ENCODE peak calls at places on chromosomes 13 and 19, in eight cellular contexts. G is foreskin keratinocyte, Q is upper lobe of left lung, O is BE2C, W is suprapubic skin, I is upper lobe of right lung, Y is NB4, R is AG09309. V is an unnamed sample.

GRCh38 chr13:101649490-101650126 is 197.1 kb downstream of the ITGBL1 start:
- DNase-seq in G (peak), Q (no peak), O (no peak), W (no peak), I (no peak), Y (peak), R (no peak), V (no peak)

GRCh38 chr13:89750371-89750770 is 1597.1 kb upstream of the MIR17HG start:
- DNase-seq in G (no peak), Q (no peak), O (no peak), W (no peak), I (no peak), Y (no peak), R (no peak), V (no peak)

GRCh38 chr19:3178377-3178972 is at the start of gene S1PR4:
- DNase-seq in G (no peak), Q (peak), O (no peak), W (no peak), I (peak), Y (peak), R (no peak), V (peak)

GRCh38 chr13:97539651-97540230 is 105.8 kb downstream of the RAP2A start:
- DNase-seq in G (peak), Q (no peak), O (no peak), W (no peak), I (no peak), Y (no peak), R (no peak), V (no peak)

GRCh38 chr13:105035092-105035491 is 1500.4 kb downstream of the EFNB2 start:
- DNase-seq in G (no peak), Q (no peak), O (no peak), W (no peak), I (no peak), Y (no peak), R (no peak), V (no peak)

GRCh38 chr19:10289836-10290438 is at the start of gene ICAM5:
- DNase-seq in G (no peak), Q (no peak), O (no peak), W (no peak), I (no peak), Y (peak), R (no peak), V (no peak)

GRCh38 chr13:40648040-40648439 is 18.4 kb downstream of the FOXO1 start:
- DNase-seq in G (no peak), Q (no peak), O (no peak), W (no peak), I (no peak), Y (no peak), R (no peak), V (no peak)

GRCh38 chr19:3842948-3843347 is 25.9 kb downstream of the ZFR2 start:
- DNase-seq in G (no peak), Q (no peak), O (no peak), W (no peak), I (no peak), Y (no peak), R (no peak), V (no peak)

GRCh38 chr13:66353664-66354063 is 876.5 kb downstream of the PCDH9 start:
- DNase-seq in G (no peak), Q (no peak), O (no peak), W (no peak), I (no peak), Y (no peak), R (no peak), V (no peak)

GRCh38 chr19:31562916-31563626 is 213.8 kb upstream of the TSHZ3 start:
- DNase-seq in G (no peak), Q (no peak), O (no peak), W (no peak), I (no peak), Y (no peak), R (no peak), V (no peak)

GRCh38 chr13:73334459-73334858 is 275.7 kb downstream of the KLF5 start:
- DNase-seq in G (peak), Q (no peak), O (no peak), W (no peak), I (no peak), Y (no peak), R (peak), V (no peak)

GRCh38 chr19:35556025-35556590 is 7.3 kb downstream of the ATP4A start:
- DNase-seq in G (no peak), Q (no peak), O (no peak), W (no peak), I (no peak), Y (no peak), R (no peak), V (no peak)

GRCh38 chr13:49620170-49620621 is 8.1 kb upstream of the ARL11 start:
- DNase-seq in G (no peak), Q (no peak), O (no peak), W (no peak), I (no peak), Y (peak), R (no peak), V (no peak)

GRCh38 chr13:27308941-27309340 is 38.3 kb downstream of the RASL11A start:
- DNase-seq in G (no peak), Q (no peak), O (no peak), W (no peak), I (no peak), Y (no peak), R (no peak), V (no peak)

GRCh38 chr13:26759156-26759906 is 1.3 kb downstream of the GPR12 start:
- DNase-seq in G (no peak), Q (no peak), O (no peak), W (no peak), I (no peak), Y (no peak), R (no peak), V (no peak)

GRCh38 chr13:50991624-50992610 is 82.3 kb downstream of the RNASEH2B start:
- DNase-seq in G (no peak), Q (no peak), O (no peak), W (no peak), I (no peak), Y (peak), R (no peak), V (no peak)

GRCh38 chr13:89784161-89784809 is 1563.2 kb upstream of the MIR17HG start:
- DNase-seq in G (no peak), Q (no peak), O (no peak), W (no peak), I (no peak), Y (no peak), R (no peak), V (no peak)

GRCh38 chr13:30456290-30456689 is 9.4 kb downstream of the HMGB1 start:
- DNase-seq in G (no peak), Q (no peak), O (no peak), W (no peak), I (no peak), Y (no peak), R (no peak), V (no peak)

GRCh38 chr19:19543640-19544039 is 5.6 kb downstream of the CILP2 start:
- DNase-seq in G (no peak), Q (no peak), O (no peak), W (no peak), I (no peak), Y (no peak), R (no peak), V (no peak)

GRCh38 chr19:51808333-51808986 is 13.5 kb downstream of the FPR3 start:
- DNase-seq in G (no peak), Q (no peak), O (no peak), W (no peak), I (no peak), Y (no peak), R (peak), V (no peak)

GRCh38 chr19:44637390-44637764 is 6.3 kb upstream of the PVR start:
- DNase-seq in G (no peak), Q (no peak), O (no peak), W (no peak), I (no peak), Y (no peak), R (no peak), V (no peak)

GRCh38 chr19:41225238-41226052 is 6.4 kb downstream of the AXL start:
- DNase-seq in G (peak), Q (peak), O (no peak), W (peak), I (no peak), Y (peak), R (peak), V (no peak)

GRCh38 chr19:16372065-16372915 is 47.7 kb downstream of the KLF2 start:
- DNase-seq in G (no peak), Q (no peak), O (no peak), W (no peak), I (no peak), Y (no peak), R (no peak), V (no peak)

GRCh38 chr19:42455621-42456081 is 12.9 kb upstream of the CXCL17 start:
- DNase-seq in G (peak), Q (no peak), O (no peak), W (no peak), I (no peak), Y (no peak), R (no peak), V (no peak)

GRCh38 chr13:26062853-26063444 is 11.1 kb upstream of the SHISA2 start:
- DNase-seq in G (peak), Q (no peak), O (peak), W (no peak), I (no peak), Y (peak), R (peak), V (no peak)

GRCh38 chr13:107296804-107297203 is 728.9 kb upstream of the ARGLU1 start:
- DNase-seq in G (peak), Q (no peak), O (no peak), W (no peak), I (no peak), Y (no peak), R (no peak), V (no peak)

GRCh38 chr19:53365899-53366493 is 491 bp downstream of the ZNF525 start:
- DNase-seq in G (no peak), Q (peak), O (peak), W (no peak), I (no peak), Y (peak), R (no peak), V (no peak)

GRCh38 chr19:10270180-10270615 is 722 bp upstream of the ICAM1 start:
- DNase-seq in G (no peak), Q (peak), O (no peak), W (peak), I (peak), Y (peak), R (no peak), V (peak)

GRCh38 chr13:33125821-33126570 is 109.8 kb downstream of the KL start:
- DNase-seq in G (peak), Q (peak), O (peak), W (peak), I (no peak), Y (no peak), R (peak), V (no peak)

GRCh38 chr19:44644391-44645016 is 794 bp downstream of the PVR start:
- DNase-seq in G (peak), Q (peak), O (peak), W (no peak), I (peak), Y (peak), R (no peak), V (no peak)

GRCh38 chr19:4352701-4353121 is 9.3 kb downstream of the MPND start:
- DNase-seq in G (no peak), Q (no peak), O (peak), W (peak), I (no peak), Y (peak), R (no peak), V (peak)

GRCh38 chr13:32585625-32586021 is 629 bp upstream of the PDS5B start:
- DNase-seq in G (no peak), Q (no peak), O (no peak), W (no peak), I (no peak), Y (peak), R (no peak), V (no peak)

GRCh38 chr13:92265408-92265807 is 867.0 kb downstream of the GPC5 start:
- DNase-seq in G (no peak), Q (no peak), O (no peak), W (no peak), I (no peak), Y (no peak), R (no peak), V (no peak)

GRCh38 chr19:31054430-31054829 is 294.8 kb downstream of the TSHZ3 start:
- DNase-seq in G (peak), Q (no peak), O (peak), W (no peak), I (no peak), Y (peak), R (peak), V (no peak)

GRCh38 chr13:76846363-76846762 is 39.8 kb downstream of the KCTD12 start:
- DNase-seq in G (no peak), Q (no peak), O (no peak), W (no peak), I (no peak), Y (no peak), R (no peak), V (no peak)

GRCh38 chr19:17292301-17293074 is 10.7 kb downstream of the ABHD8 start:
- DNase-seq in G (peak), Q (peak), O (peak), W (peak), I (peak), Y (peak), R (no peak), V (peak)

GRCh38 chr19:6219592-6220290 is 60.0 kb downstream of the MLLT1 start:
- DNase-seq in G (no peak), Q (no peak), O (peak), W (no peak), I (no peak), Y (no peak), R (no peak), V (no peak)

GRCh38 chr13:33076451-33076992 is 60.3 kb downstream of the KL start:
- DNase-seq in G (no peak), Q (no peak), O (no peak), W (no peak), I (no peak), Y (no peak), R (no peak), V (no peak)

DNA sequence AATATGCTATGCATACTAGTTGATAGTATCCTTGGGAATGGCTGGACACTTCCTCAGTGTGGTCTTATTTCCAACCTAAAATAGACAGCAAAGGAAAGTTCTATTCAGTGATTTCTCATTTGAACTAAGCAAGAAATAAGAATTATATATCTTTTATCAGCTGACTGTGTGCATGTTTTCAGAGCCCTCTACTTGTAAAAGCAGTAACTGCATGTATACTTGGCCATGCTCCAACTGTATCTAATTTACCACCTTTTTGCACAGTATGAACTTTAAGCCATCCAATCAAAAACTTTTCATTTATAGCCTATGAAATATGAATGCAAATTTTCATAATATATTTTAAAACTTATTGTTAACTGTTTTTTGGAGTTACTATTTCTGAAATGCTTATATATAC is 136.4 kb upstream of the PCDH9 start:
- DNase-seq in G (no peak), Q (no peak), O (no peak), W (no peak), I (no peak), Y (no peak), R (no peak), V (no peak)
- TF ChIP-seq CTCF in G (no peak), Q (no peak), O (peak), W (no peak), I (no peak), Y (no peak), R (no peak), V (no peak)

GRCh38 chr13:70128098-70128497 is 19.8 kb upstream of the KLHL1 start:
- DNase-seq in G (no peak), Q (no peak), O (no peak), W (no peak), I (no peak), Y (no peak), R (no peak), V (no peak)
- TF ChIP-seq CTCF in G (no peak), Q (no peak), O (no peak), W (no peak), I (no peak), Y (no peak), R (no peak), V (no peak)

GRCh38 chr19:46017095-46017429 is 5.8 kb downstream of the PGLYRP1 start:
- DNase-seq in G (no peak), Q (no peak), O (no peak), W (no peak), I (no peak), Y (no peak), R (no peak), V (no peak)
- TF ChIP-seq CTCF in G (no peak), Q (no peak), O (peak), W (no peak), I (peak), Y (no peak), R (no peak), V (peak)

DNA sequence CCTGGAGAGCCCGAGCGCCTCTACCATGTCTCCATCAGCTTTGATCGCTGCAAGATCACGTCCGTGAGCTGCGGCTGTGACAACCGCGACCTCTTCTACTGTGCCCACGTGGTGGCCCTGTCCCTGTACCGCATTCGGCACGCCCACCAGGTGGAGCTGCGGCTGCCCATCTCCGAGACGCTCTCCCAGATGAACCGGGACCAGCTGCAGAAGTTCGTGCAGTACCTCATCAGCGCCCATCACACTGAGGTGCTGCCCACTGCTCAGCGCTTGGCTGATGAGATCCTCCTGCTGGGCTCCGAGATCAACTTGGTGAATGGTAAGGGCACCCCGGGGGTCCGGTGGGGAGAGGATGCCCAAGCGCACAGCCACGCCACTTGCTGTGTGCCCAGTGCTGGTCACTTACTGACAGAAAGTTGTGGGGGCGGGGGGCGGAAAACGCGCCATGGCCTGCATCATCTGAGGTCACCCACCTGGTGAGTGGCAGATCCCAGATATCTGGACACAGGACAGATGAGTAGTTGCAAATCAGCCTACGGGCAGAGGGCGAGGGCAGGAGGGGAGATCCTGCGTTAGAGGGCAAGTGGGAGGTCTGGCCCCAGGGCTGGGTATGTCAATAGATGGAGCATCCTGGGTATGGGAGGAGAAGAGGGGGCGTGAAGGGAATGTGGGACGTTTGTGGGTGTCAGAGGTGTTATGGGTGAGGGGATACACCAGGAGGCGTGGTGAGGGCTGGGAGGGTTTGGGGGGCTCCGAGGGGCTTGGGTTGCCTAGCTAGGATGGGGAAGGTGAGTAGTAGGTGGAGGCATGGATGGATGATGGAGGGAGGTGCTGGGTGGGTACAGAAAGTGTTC is 9.8 kb downstream of the ZSWIM4 start:
- DNase-seq in G (no peak), Q (no peak), O (peak), W (no peak), I (no peak), Y (no peak), R (no peak), V (no peak)
- TF ChIP-seq CTCF in G (peak), Q (peak), O (peak), W (no peak), I (peak), Y (peak), R (no peak), V (no peak)

GRCh38 chr19:46076951-46077814 is 36.4 kb upstream of the IGFL4 start:
- DNase-seq in G (peak), Q (no peak), O (peak), W (peak), I (no peak), Y (peak), R (peak), V (no peak)

GRCh38 chr19:46073268-46073922 is 32.6 kb upstream of the IGFL4 start:
- DNase-seq in G (peak), Q (no peak), O (no peak), W (no peak), I (no peak), Y (no peak), R (no peak), V (no peak)

GRCh38 chr19:46080561-46080960 is 39.8 kb upstream of the IGFL4 start:
- DNase-seq in G (no peak), Q (no peak), O (no peak), W (no peak), I (no peak), Y (no peak), R (peak), V (no peak)

GRCh38 chr19:46077815-46078167 is 37.0 kb upstream of the IGFL4 start:
- DNase-seq in G (no peak), Q (no peak), O (no peak), W (no peak), I (no peak), Y (no peak), R (no peak), V (no peak)

GRCh38 chr19:46076031-46076880 is 35.5 kb upstream of the IGFL4 start:
- DNase-seq in G (no peak), Q (no peak), O (no peak), W (no peak), I (no peak), Y (no peak), R (no peak), V (no peak)
- TF ChIP-seq CTCF in G (no peak), Q (no peak), O (no peak), W (no peak), I (no peak), Y (peak), R (peak), V (no peak)

GRCh38 chr19:18419195-18419698 is at the start of gene SSBP4:
- DNase-seq in G (peak), Q (peak), O (peak), W (peak), I (peak), Y (peak), R (no peak), V (peak)
- TF ChIP-seq CTCF in G (peak), Q (peak), O (no peak), W (peak), I (peak), Y (no peak), R (peak), V (peak)

DNA sequence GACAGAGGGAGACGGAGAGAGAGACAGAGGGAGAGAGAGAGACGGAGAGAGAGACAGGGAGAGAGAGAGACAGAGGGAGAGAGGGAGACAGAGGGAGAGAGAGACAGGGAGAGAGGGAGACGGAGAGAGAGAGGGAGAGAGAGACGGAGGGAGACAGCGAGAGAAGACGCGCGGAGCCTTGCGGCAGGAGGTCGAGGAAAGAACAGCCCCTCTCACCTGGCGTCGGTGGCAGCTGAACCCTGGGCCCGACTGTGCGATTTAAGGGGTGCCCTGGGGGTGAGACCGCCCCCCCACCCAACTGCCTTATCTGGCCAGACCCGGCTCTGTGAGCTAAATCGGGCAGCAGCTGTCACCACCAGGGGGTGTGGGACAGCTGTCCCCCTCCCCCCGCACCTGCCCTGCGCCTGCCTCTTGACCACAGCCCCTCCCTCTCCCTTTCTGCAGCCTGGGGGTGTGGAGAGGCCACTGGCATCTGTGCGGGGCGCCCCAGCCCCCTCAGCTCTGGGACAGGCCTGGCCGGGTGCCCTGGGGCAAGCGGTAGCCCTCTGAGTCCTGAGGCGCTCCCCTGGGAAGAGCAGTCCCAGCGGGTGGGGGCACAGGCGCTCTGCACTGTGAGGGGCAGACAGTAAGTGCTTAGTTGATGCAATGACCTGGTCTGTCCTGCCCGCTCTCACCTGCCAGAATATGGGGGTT is 10.8 kb downstream of the JOSD2 start:
- DNase-seq in G (no peak), Q (no peak), O (peak), W (no peak), I (no peak), Y (peak), R (no peak), V (no peak)
- TF ChIP-seq CTCF in G (peak), Q (no peak), O (peak), W (no peak), I (no peak), Y (no peak), R (peak), V (no peak)